ENCODE peak calls at places on chromosomes 12 and 14, in seven cellular contexts. D is psoas muscle, W is bronchial epithelial cell, G is body of pancreas, U is IMR-90, E is NB4, O is ovary. H is an unnamed sample.

GRCh38 chr12:121181181-121181580 is 28.7 kb upstream of the P2RX4 start:
- DNase-seq in O (no peak), U (peak; percentile 75), D (no peak), G (no peak), E (peak; percentile 41), W (no peak), H (no peak)

GRCh38 chr12:132582582-132583279 is 27.7 kb downstream of the LRCOL1 start:
- DNase-seq in D (no peak), G (no peak), U (no peak), W (no peak), O (peak; percentile 58), E (no peak), H (no peak)

GRCh38 chr14:38469156-38469555 is 213.3 kb upstream of the CLEC14A start:
- DNase-seq in U (peak; percentile 74), E (no peak), D (no peak), G (no peak), W (no peak), O (no peak), H (no peak)

GRCh38 chr14:36515896-36516718 is 3.9 kb downstream of the NKX2-1 start:
- DNase-seq in D (no peak), G (no peak), W (no peak), O (no peak), U (no peak), E (no peak), H (no peak)

GRCh38 chr12:122790393-122791075 is 16.2 kb downstream of the CCDC62 start:
- DNase-seq in O (no peak), E (no peak), D (no peak), W (peak; percentile 58), G (no peak), U (peak; percentile 31), H (no peak)

GRCh38 chr14:75229923-75230792 is 48.5 kb upstream of the FOS start:
- DNase-seq in W (peak; percentile 96), O (no peak), U (peak; percentile 34), G (peak; percentile 49), D (peak; percentile 62), E (peak; percentile 64), H (peak; percentile 75)

GRCh38 chr12:71840226-71840847 is 778 bp downstream of the TBC1D15 start:
- DNase-seq in U (peak; percentile 88), O (no peak), W (peak; percentile 92), G (peak; percentile 7), E (peak; percentile 48), D (no peak), H (peak; percentile 13)

GRCh38 chr14:96762650-96763049 is 34.5 kb upstream of the VRK1 start:
- DNase-seq in W (peak; percentile 86), O (no peak), G (peak; percentile 32), U (peak; percentile 58), D (no peak), E (peak; percentile 74), H (peak; percentile 65)

GRCh38 chr14:63642656-63643382 is 1.1 kb upstream of the WDR89 start:
- DNase-seq in U (no peak), D (no peak), W (no peak), E (peak; percentile 14), O (no peak), G (no peak), H (no peak)

GRCh38 chr14:75522224-75522764 is at the start of gene BATF:
- DNase-seq in E (peak; percentile 74), O (no peak), U (no peak), G (peak; percentile 38), D (no peak), W (peak; percentile 12), H (peak; percentile 87)

GRCh38 chr12:108907861-108908302 is 28.0 kb downstream of the DAO start:
- DNase-seq in G (peak; percentile 51), W (peak; percentile 76), O (no peak), D (no peak), U (no peak), E (peak; percentile 53), H (no peak)

GRCh38 chr12:131872154-131873046 is 22.0 kb upstream of the ULK1 start:
- DNase-seq in G (no peak), D (no peak), W (peak; percentile 96), E (peak; percentile 98), U (peak; percentile 84), O (no peak), H (no peak)

GRCh38 chr14:59037086-59037485 is 151.4 kb upstream of the DAAM1 start:
- DNase-seq in D (no peak), U (no peak), O (no peak), W (peak; percentile 65), E (no peak), G (no peak), H (no peak)

GRCh38 chr14:102591944-102592772 is at the start of gene RCOR1:
- DNase-seq in E (peak; percentile 98), O (peak; percentile 99), W (peak; percentile 81), D (peak; percentile 99), G (peak; percentile 98), U (peak; percentile 97), H (peak; percentile 99)

GRCh38 chr14:23631702-23632460 is 4.3 kb upstream of the DHRS2 start:
- DNase-seq in G (peak; percentile 82), O (peak; percentile 89), E (peak; percentile 69), U (peak; percentile 75), D (peak; percentile 79), W (peak; percentile 94), H (peak; percentile 84)
- H3K4me3 ChIP-seq in G (no peak overlapping the region), O (no peak overlapping the region), E (no peak overlapping the region), U (no peak overlapping the region), D (peak overlapping the region; percentile 17), W (no peak overlapping the region), H (no peak overlapping the region)

GRCh38 chr14:98578204-98578603 is 693.8 kb downstream of the BCL11B start:
- DNase-seq in U (no peak), W (peak; percentile 97), D (no peak), E (no peak), G (no peak), O (no peak), H (no peak)

GRCh38 chr14:98580131-98580678 is 691.8 kb downstream of the BCL11B start:
- DNase-seq in G (no peak), D (no peak), W (peak; percentile 37), U (no peak), E (peak; percentile 35), O (no peak), H (peak; percentile 11)

GRCh38 chr14:98582276-98582675 is 689.7 kb downstream of the BCL11B start:
- DNase-seq in U (no peak), O (no peak), E (no peak), G (no peak), W (no peak), D (no peak), H (no peak)

GRCh38 chr14:98576463-98576862 is 695.5 kb downstream of the BCL11B start:
- DNase-seq in D (no peak), U (no peak), E (no peak), O (no peak), G (no peak), W (no peak), H (no peak)

GRCh38 chr14:98579140-98579539 is 692.9 kb downstream of the BCL11B start:
- DNase-seq in O (no peak), E (no peak), U (no peak), D (no peak), G (no peak), W (peak; percentile 94), H (no peak)
- TF ChIP-seq CTCF in O (no peak), E (no peak), U (no peak), D (no peak), G (no peak), W (no peak), H (no peak)

DNA sequence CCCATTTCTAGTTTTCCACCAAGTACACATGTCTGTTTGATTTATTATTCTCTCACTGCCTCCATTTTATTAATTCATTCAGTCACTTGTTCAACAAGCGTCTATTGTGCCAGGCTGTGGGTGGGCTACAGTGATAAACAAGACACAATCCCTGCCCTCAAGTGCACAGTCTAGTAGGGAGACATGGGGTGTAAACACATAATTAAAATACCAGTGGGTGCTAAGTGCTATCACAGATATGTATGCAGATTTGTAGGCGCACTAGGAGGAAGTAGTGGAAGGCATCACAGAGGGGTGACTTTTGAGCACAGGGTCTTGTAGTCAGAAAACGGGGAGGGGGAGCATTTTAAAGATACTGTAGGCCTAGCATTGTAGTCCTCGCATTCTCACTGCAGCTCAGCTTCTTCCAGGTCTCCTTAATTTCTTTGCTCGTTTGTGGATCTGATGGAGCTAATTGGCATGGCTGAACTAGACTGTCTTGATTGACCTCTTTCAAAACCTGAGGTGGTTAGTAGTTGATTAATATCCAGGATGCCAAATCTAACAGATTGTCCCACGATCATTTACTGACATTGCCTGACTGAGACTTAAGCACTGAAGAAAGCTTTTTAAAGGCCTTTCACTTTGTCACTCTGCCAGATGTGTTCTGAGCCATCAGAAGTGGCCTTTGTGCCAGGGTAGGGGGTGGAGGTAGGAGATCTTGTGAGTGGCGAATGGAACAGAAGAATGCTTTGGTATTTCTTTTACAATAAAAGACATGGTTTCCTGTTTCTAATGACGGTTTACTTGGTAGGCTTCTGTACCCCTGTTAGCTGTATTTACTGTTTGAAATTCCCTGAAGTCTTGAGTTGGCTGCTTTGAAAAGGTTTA is 116.9 kb downstream of the DIP2B start:
- DNase-seq in U (no peak), W (no peak), D (no peak), O (no peak), G (peak; percentile 25), E (no peak), H (no peak)
- H3K4me3 ChIP-seq in U (no peak overlapping the region), W (no peak overlapping the region), D (no peak overlapping the region), O (no peak overlapping the region), G (no peak overlapping the region), E (no peak overlapping the region), H (no peak overlapping the region)

GRCh38 chr14:79732911-79733310 is 478.4 kb downstream of the DIO2 start:
- DNase-seq in O (no peak), U (peak; percentile 51), D (no peak), W (no peak), E (no peak), G (no peak), H (no peak)
- TF ChIP-seq CTCF in O (no peak), U (no peak), D (no peak), W (no peak), E (no peak), G (no peak), H (no peak)

DNA sequence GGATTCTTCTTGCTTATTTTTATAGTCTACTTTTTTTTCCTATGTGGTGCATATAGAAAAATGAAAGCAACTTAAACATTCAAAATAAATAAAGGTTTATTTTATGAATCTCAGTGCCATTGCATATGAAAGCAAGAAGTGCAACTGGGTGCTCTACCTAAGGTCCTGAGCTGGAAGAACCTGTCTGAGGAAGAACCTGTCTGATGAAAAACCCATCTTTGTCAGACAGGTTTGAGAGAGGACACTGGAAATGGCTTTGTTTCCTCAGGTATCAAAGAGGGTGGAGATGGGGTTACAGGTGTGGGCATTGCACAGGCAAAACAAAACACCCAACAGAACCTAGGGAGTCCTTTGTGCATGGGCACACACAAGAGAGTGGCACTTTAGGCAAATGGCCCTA is 27.5 kb upstream of the SRSF5 start:
- DNase-seq in G (no peak), D (no peak), W (peak; percentile 56), U (no peak), E (no peak), O (no peak), H (no peak)
- H3K4me3 ChIP-seq in G (no peak overlapping the region), D (no peak overlapping the region), W (no peak overlapping the region), U (no peak overlapping the region), E (no peak overlapping the region), O (no peak overlapping the region), H (no peak overlapping the region)

GRCh38 chr12:6829532-6830220 is 1.5 kb downstream of the P3H3 start:
- DNase-seq in D (no peak), G (no peak), W (peak; percentile 30), O (no peak), U (peak; percentile 43), E (no peak), H (no peak)
- TF ChIP-seq CTCF in D (no peak), G (peak; percentile 34), W (peak; percentile 35), O (no peak), U (peak; percentile 13), E (no peak), H (no peak)